ENCODE peak calls at places on chromosomes 2 and 18, in seven cellular contexts. G, R, M, F, Y, I and T are unnamed samples.

GRCh38 chr2:99656938-99657337 is 167.1 kb upstream of the REV1 start:
- DNase-seq in G (no peak), R (no peak), M (no peak), F (no peak), Y (no peak), I (no peak), T (no peak)

GRCh38 chr18:79933765-79934164 is 17.7 kb downstream of the SLC66A2 start:
- DNase-seq in G (peak), R (no peak), M (peak), F (peak), Y (no peak), I (no peak), T (no peak)

GRCh38 chr18:28494151-28494550 is 317.2 kb upstream of the CDH2 start:
- DNase-seq in G (no peak), R (peak), M (no peak), F (no peak), Y (no peak), I (no peak), T (no peak)

GRCh38 chr18:63102941-63103744 is 216.4 kb downstream of the BCL2 start:
- DNase-seq in G (no peak), R (no peak), M (no peak), F (no peak), Y (no peak), I (no peak), T (no peak)

GRCh38 chr2:8412082-8412481 is 269.8 kb upstream of the ID2 start:
- DNase-seq in G (no peak), R (no peak), M (no peak), F (no peak), Y (no peak), I (no peak), T (no peak)

GRCh38 chr18:61348230-61348629 is 15.0 kb downstream of the CDH20 start:
- DNase-seq in G (no peak), R (no peak), M (no peak), F (no peak), Y (no peak), I (no peak), T (no peak)

GRCh38 chr18:42425025-42425424 is 470.0 kb downstream of the PIK3C3 start:
- DNase-seq in G (no peak), R (no peak), M (no peak), F (no peak), Y (no peak), I (no peak), T (no peak)

GRCh38 chr2:3461781-3462492 is 57.4 kb downstream of the ADI1 start:
- DNase-seq in G (no peak), R (peak), M (no peak), F (peak), Y (no peak), I (peak), T (no peak)

GRCh38 chr2:11579867-11580659 is 46.2 kb downstream of the GREB1 start:
- DNase-seq in G (peak), R (no peak), M (no peak), F (no peak), Y (no peak), I (no peak), T (no peak)

GRCh38 chr2:195407782-195408181 is 249.2 kb upstream of the SLC39A10 start:
- DNase-seq in G (no peak), R (peak), M (no peak), F (no peak), Y (no peak), I (peak), T (peak)

GRCh38 chr2:232085826-232086425 is 124.4 kb downstream of the DIS3L2 start:
- DNase-seq in G (no peak), R (peak), M (no peak), F (no peak), Y (no peak), I (no peak), T (no peak)

GRCh38 chr2:178553047-178553446 is 72.8 kb downstream of the PLEKHA3 start:
- DNase-seq in G (no peak), R (peak), M (no peak), F (no peak), Y (no peak), I (peak), T (peak)

GRCh38 chr2:62197017-62197586 is 1.2 kb downstream of the B3GNT2 start:
- DNase-seq in G (no peak), R (no peak), M (peak), F (peak), Y (peak), I (no peak), T (no peak)

GRCh38 chr2:143696651-143697050 is 567.4 kb downstream of the ARHGAP15 start:
- DNase-seq in G (no peak), R (no peak), M (no peak), F (no peak), Y (no peak), I (no peak), T (no peak)

GRCh38 chr2:184174493-184175112 is 423.7 kb upstream of the ZNF804A start:
- DNase-seq in G (no peak), R (no peak), M (no peak), F (no peak), Y (no peak), I (no peak), T (no peak)

GRCh38 chr2:203399031-203399430 is 70.8 kb downstream of the ABI2 start:
- DNase-seq in G (no peak), R (peak), M (no peak), F (no peak), Y (no peak), I (no peak), T (no peak)

GRCh38 chr2:68214381-68214780 is 38.0 kb downstream of the PPP3R1 start:
- DNase-seq in G (no peak), R (no peak), M (no peak), F (no peak), Y (no peak), I (no peak), T (no peak)

GRCh38 chr2:238236571-238236970 is 3.3 kb downstream of the HES6 start:
- DNase-seq in G (no peak), R (no peak), M (no peak), F (no peak), Y (no peak), I (no peak), T (no peak)

GRCh38 chr2:24420373-24420772 is 60.0 kb upstream of the ITSN2 start:
- DNase-seq in G (no peak), R (no peak), M (no peak), F (no peak), Y (no peak), I (no peak), T (no peak)

GRCh38 chr2:173159794-173160463 is 84.3 kb downstream of the MAP3K20 start:
- DNase-seq in G (peak), R (peak), M (peak), F (peak), Y (no peak), I (peak), T (peak)

GRCh38 chr2:234462218-234462992 is 34.5 kb downstream of the ARL4C start:
- DNase-seq in G (no peak), R (no peak), M (no peak), F (no peak), Y (no peak), I (no peak), T (no peak)

GRCh38 chr2:70233892-70234291 is 14.5 kb downstream of the TIA1 start:
- DNase-seq in G (no peak), R (no peak), M (no peak), F (no peak), Y (no peak), I (no peak), T (no peak)

GRCh38 chr2:126275093-126275492 is 380.9 kb upstream of the GYPC start:
- DNase-seq in G (no peak), R (no peak), M (no peak), F (no peak), Y (no peak), I (no peak), T (no peak)

GRCh38 chr2:105610444-105611327 is 134.0 kb upstream of the NCK2 start:
- DNase-seq in G (no peak), R (no peak), M (no peak), F (no peak), Y (no peak), I (no peak), T (no peak)

GRCh38 chr2:223214721-223215120 is 162.7 kb downstream of the KCNE4 start:
- DNase-seq in G (no peak), R (no peak), M (no peak), F (no peak), Y (no peak), I (no peak), T (no peak)

GRCh38 chr18:25275414-25276001 is 76.5 kb downstream of the ZNF521 start:
- DNase-seq in G (no peak), R (no peak), M (peak), F (no peak), Y (no peak), I (no peak), T (no peak)

GRCh38 chr2:45412754-45413379 is 198.2 kb downstream of the SRBD1 start:
- DNase-seq in G (no peak), R (peak), M (no peak), F (no peak), Y (no peak), I (no peak), T (no peak)

GRCh38 chr2:164681009-164681408 is 59.7 kb upstream of the GRB14 start:
- DNase-seq in G (no peak), R (no peak), M (no peak), F (no peak), Y (no peak), I (no peak), T (no peak)

GRCh38 chr2:121900391-121900790 is 144.9 kb downstream of the TSN start:
- DNase-seq in G (no peak), R (no peak), M (no peak), F (no peak), Y (no peak), I (no peak), T (no peak)

GRCh38 chr2:121173112-121173511 is 111.9 kb downstream of the TFCP2L1 start:
- DNase-seq in G (no peak), R (no peak), M (no peak), F (no peak), Y (no peak), I (peak), T (peak)

GRCh38 chr2:162072976-162073775 is 839 bp downstream of the DPP4 start:
- DNase-seq in G (no peak), R (peak), M (no peak), F (no peak), Y (peak), I (no peak), T (no peak)

GRCh38 chr2:95051636-95052035 is 26.1 kb downstream of the MAL start:
- DNase-seq in G (no peak), R (no peak), M (no peak), F (no peak), Y (no peak), I (no peak), T (no peak)

GRCh38 chr18:35153609-35154273 is 87.1 kb upstream of the ZNF397 start:
- DNase-seq in G (no peak), R (no peak), M (no peak), F (no peak), Y (no peak), I (no peak), T (no peak)

GRCh38 chr2:188786368-188786781 is 187.8 kb upstream of the COL3A1 start:
- DNase-seq in G (peak), R (peak), M (peak), F (no peak), Y (no peak), I (peak), T (no peak)

GRCh38 chr18:50622320-50622719 is 62.4 kb downstream of the MAPK4 start:
- DNase-seq in G (no peak), R (no peak), M (no peak), F (no peak), Y (no peak), I (no peak), T (no peak)

GRCh38 chr2:25042321-25043240 is 705 bp downstream of the EFR3B start:
- DNase-seq in G (peak), R (peak), M (peak), F (peak), Y (peak), I (peak), T (no peak)

GRCh38 chr2:72892506-72893173 is 5.4 kb downstream of the SPR start:
- DNase-seq in G (peak), R (peak), M (peak), F (peak), Y (peak), I (peak), T (no peak)

GRCh38 chr2:127645395-127646291 is at the start of gene GPR17:
- DNase-seq in G (peak), R (no peak), M (peak), F (no peak), Y (no peak), I (no peak), T (no peak)
- H3K27ac ChIP-seq in G (peak), R (no peak), M (peak), F (peak), Y (no peak), I (no peak), T (no peak)

DNA sequence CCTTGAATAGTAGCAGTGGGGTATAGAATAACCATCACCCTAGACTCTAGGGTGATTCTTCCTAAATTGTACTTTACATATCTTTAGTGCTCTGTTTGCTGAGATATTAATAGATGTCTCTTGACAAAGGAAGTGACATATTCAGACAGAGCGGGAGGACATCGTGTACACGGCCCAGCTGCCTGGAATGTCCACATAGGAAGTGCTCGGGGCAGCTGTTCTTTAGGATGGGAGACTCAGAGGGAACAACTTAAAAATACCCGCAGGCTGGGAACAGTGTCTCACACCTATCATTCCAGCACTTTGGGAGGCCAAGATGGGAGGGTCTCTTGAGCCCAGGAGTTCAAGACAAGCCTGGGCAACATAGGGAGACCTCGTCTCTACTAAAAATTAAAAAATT is 206.1 kb downstream of the FAM210A start:
- DNase-seq in G (no peak), R (no peak), M (peak), F (peak), Y (no peak), I (no peak), T (no peak)
- H3K27ac ChIP-seq in G (peak), R (no peak), M (peak), F (peak), Y (no peak), I (no peak), T (no peak)

GRCh38 chr2:109434351-109434750 is 179.4 kb downstream of the SEPTIN10 start:
- DNase-seq in G (no peak), R (no peak), M (no peak), F (peak), Y (no peak), I (no peak), T (no peak)
- H3K27ac ChIP-seq in G (no peak), R (no peak), M (no peak), F (peak), Y (no peak), I (no peak), T (no peak)

DNA sequence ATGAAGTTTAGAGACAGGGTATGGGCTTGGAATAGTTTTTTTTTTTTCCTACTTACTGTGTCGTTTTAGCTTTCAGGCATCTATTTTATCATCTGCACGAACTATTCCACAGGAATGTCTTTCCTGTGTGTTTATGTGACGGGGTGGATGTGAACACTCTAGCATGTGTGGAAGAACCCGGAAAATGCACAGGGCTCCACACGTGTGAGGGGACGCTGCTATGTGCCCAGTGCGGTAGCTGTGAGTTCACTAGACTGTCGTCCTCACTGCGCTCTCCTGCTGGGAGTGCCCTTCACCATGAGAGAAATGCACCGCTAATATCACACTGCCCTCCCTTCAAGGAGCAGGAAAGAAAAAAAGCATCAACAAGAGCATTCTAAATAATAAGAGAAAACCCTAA is 250.8 kb upstream of the PXDN start:
- DNase-seq in G (no peak), R (no peak), M (no peak), F (no peak), Y (no peak), I (no peak), T (no peak)
- H3K27ac ChIP-seq in G (no peak), R (no peak), M (no peak), F (no peak), Y (no peak), I (no peak), T (no peak)

DNA sequence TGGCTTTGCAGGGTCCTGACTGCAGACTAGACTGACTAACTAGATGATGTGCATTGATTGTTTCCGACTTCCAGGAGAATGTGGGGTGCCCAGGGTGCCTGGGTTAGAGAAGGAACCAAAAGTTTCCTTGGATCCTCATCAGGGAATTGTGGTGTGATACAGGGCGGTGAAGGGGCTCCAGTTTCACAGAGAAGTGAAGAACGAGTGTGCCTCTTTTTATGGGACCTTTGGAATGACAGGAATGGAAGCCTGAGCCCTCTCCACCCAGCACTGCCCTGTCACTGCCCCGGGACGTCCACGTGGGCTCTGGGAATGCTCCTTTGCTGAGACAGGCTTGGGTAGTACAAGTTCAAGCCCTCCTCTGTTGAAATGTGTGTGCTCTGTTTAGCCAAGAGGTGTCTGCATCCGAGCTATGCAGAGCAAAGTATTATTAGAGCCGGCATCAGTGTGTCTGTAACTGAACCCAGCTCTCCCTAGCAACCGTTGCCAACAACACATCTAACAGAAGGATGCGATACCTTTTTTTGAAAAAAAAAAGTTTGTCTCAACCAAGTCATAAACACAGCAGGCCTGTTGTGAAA is 183.6 kb downstream of the SMAD7 start:
- DNase-seq in G (no peak), R (peak), M (peak), F (no peak), Y (no peak), I (no peak), T (no peak)
- H3K27ac ChIP-seq in G (peak), R (peak), M (peak), F (peak), Y (no peak), I (no peak), T (no peak)

DNA sequence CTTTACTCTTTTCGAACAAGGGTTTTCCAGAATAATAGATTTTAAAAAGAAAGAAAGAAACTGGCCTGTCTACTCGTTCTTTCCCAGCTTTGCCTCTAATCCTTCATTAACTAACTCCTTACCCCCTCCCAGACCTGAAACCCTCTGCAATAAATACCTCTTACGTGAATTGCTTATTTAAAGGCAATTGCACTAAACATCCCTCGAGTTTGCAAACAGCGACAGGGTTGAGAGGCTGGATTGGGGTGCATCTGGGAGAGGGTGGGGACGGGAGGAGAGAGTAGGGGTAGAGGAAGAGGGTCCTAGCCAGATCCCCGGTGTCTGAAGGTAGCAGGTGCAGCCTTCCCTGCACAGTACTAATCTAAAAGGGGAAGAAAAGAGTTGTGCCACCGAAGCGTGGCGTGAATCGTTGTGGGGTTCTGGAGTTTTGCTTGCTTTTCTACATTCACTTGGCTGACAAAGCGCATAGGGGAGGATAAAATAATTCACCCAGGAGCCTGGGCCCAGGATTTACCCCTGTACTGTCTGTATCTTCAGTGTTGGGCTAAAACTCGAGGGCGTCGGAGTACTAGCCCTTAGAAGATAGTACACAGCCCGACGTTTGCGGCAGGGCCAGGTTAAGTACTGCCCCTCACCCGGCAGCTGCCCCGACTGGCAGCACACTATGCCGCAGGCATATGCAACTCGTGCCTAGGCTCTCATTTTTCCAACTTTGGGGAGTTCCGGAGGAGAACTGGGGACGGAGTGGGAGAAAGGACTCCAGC is 1.9 kb upstream of the NEUROD1 start:
- DNase-seq in G (no peak), R (no peak), M (no peak), F (no peak), Y (no peak), I (no peak), T (no peak)
- H3K27ac ChIP-seq in G (no peak), R (no peak), M (no peak), F (no peak), Y (no peak), I (no peak), T (no peak)